ENCODE peak calls at places on chromosomes 3 and 15, in five cellular contexts. One of them, this sample, is unnamed.

GRCh38 chr3:38276917-38277630 is 5.0 kb upstream of the SLC22A14 start:
- DNase-seq in HepG2: no peak
- DNase-seq in NT2/D1: no peak
- DNase-seq in GM12878: no peak
- DNase-seq in H1: no peak
- DNase-seq in this sample: no peak

GRCh38 chr3:12468276-12468675 is 16.0 kb upstream of the TSEN2 start:
- DNase-seq in NT2/D1: no peak
- DNase-seq in HepG2: no peak
- DNase-seq in H1: no peak
- DNase-seq in GM12878: no peak
- DNase-seq in this sample: no peak

GRCh38 chr3:126026277-126026751 is 57.3 kb downstream of the ROPN1B start:
- DNase-seq in GM12878: no peak
- DNase-seq in HepG2: no peak
- DNase-seq in NT2/D1: no peak
- DNase-seq in H1: no peak
- DNase-seq in this sample: no peak

GRCh38 chr3:29144807-29145206 is 136.1 kb upstream of the RBMS3 start:
- DNase-seq in GM12878: no peak
- DNase-seq in NT2/D1: no peak
- DNase-seq in H1: no peak
- DNase-seq in HepG2: no peak
- DNase-seq in this sample: no peak

GRCh38 chr15:74207652-74208440 is 5.3 kb upstream of the STRA6 start:
- DNase-seq in GM12878: no peak
- DNase-seq in HepG2: no peak
- DNase-seq in H1: no peak
- DNase-seq in NT2/D1: no peak
- DNase-seq in this sample: no peak

GRCh38 chr3:169404491-169404890 is 259.0 kb downstream of the MECOM start:
- DNase-seq in NT2/D1: no peak
- DNase-seq in GM12878: no peak
- DNase-seq in HepG2: no peak
- DNase-seq in H1: no peak
- DNase-seq in this sample: no peak

GRCh38 chr3:72127843-72128242 is 342.9 kb upstream of the PROK2 start:
- DNase-seq in GM12878: no peak
- DNase-seq in HepG2: no peak
- DNase-seq in NT2/D1: no peak
- DNase-seq in H1: no peak
- DNase-seq in this sample: no peak

GRCh38 chr3:62968128-62968527 is 92.9 kb upstream of the CADPS start:
- DNase-seq in NT2/D1: no peak
- DNase-seq in GM12878: no peak
- DNase-seq in H1: no peak
- DNase-seq in HepG2: no peak
- DNase-seq in this sample: no peak

GRCh38 chr3:38581774-38582173 is 67.7 kb downstream of the SCN5A start:
- DNase-seq in NT2/D1: no peak
- DNase-seq in GM12878: no peak
- DNase-seq in H1: no peak
- DNase-seq in HepG2: no peak
- DNase-seq in this sample: no peak

GRCh38 chr15:99230867-99231266 is 18.5 kb downstream of the TTC23 start:
- DNase-seq in H1: no peak
- DNase-seq in GM12878: no peak
- DNase-seq in HepG2: no peak
- DNase-seq in NT2/D1: no peak
- DNase-seq in this sample: no peak

GRCh38 chr3:174387736-174388135 is 471.4 kb upstream of the NAALADL2 start:
- DNase-seq in H1: no peak
- DNase-seq in NT2/D1: no peak
- DNase-seq in HepG2: no peak
- DNase-seq in GM12878: no peak
- DNase-seq in this sample: no peak

GRCh38 chr3:59821274-59821673 is 771.4 kb upstream of the CFAP20DC start:
- DNase-seq in NT2/D1: no peak
- DNase-seq in HepG2: no peak
- DNase-seq in H1: no peak
- DNase-seq in GM12878: no peak
- DNase-seq in this sample: no peak

GRCh38 chr15:95887666-95888480 is 442.6 kb upstream of the NR2F2 start:
- DNase-seq in HepG2: no peak
- DNase-seq in NT2/D1: no peak
- DNase-seq in GM12878: no peak
- DNase-seq in H1: no peak
- DNase-seq in this sample: no peak

GRCh38 chr3:100776736-100777135 is 67.4 kb downstream of the TFG start:
- DNase-seq in HepG2: no peak
- DNase-seq in NT2/D1: no peak
- DNase-seq in GM12878: no peak
- DNase-seq in H1: no peak
- DNase-seq in this sample: no peak

GRCh38 chr3:65961128-65961527 is 77.6 kb downstream of the MAGI1 start:
- DNase-seq in GM12878: no peak
- DNase-seq in HepG2: no peak
- DNase-seq in H1: no peak
- DNase-seq in NT2/D1: no peak
- DNase-seq in this sample: no peak

GRCh38 chr3:124322966-124323365 is 331.0 kb upstream of the ROPN1 start:
- DNase-seq in HepG2: no peak
- DNase-seq in H1: no peak
- DNase-seq in GM12878: no peak
- DNase-seq in NT2/D1: no peak
- DNase-seq in this sample: no peak

GRCh38 chr15:40367038-40367672 is 9.1 kb downstream of the DISP2 start:
- DNase-seq in GM12878: no peak
- DNase-seq in H1: no peak
- DNase-seq in HepG2: no peak
- DNase-seq in NT2/D1: no peak
- DNase-seq in this sample: no peak

GRCh38 chr3:142964150-142964498 is 650 bp upstream of the PAQR9 start:
- DNase-seq in H1: no peak
- DNase-seq in HepG2: no peak
- DNase-seq in GM12878: no peak
- DNase-seq in NT2/D1: no peak
- DNase-seq in this sample: no peak

GRCh38 chr3:162014284-162014683 is 517.7 kb downstream of the OTOL1 start:
- DNase-seq in NT2/D1: no peak
- DNase-seq in HepG2: no peak
- DNase-seq in GM12878: no peak
- DNase-seq in H1: no peak
- DNase-seq in this sample: no peak

GRCh38 chr15:85604194-85604593 is 190.5 kb downstream of the KLHL25 start:
- DNase-seq in NT2/D1: no peak
- DNase-seq in HepG2: no peak
- DNase-seq in H1: no peak
- DNase-seq in GM12878: no peak
- DNase-seq in this sample: no peak

GRCh38 chr3:124034016-124034808 is 42.3 kb upstream of the ROPN1 start:
- DNase-seq in H1: no peak
- DNase-seq in NT2/D1: no peak
- DNase-seq in HepG2: no peak
- DNase-seq in GM12878: no peak
- DNase-seq in this sample: peak

GRCh38 chr3:155745795-155746550 is 1.1 kb upstream of the PLCH1 start:
- DNase-seq in HepG2: peak
- DNase-seq in H1: peak
- DNase-seq in GM12878: no peak
- DNase-seq in NT2/D1: no peak
- DNase-seq in this sample: peak

GRCh38 chr15:68417897-68418296 is 14.1 kb downstream of the ITGA11 start:
- DNase-seq in H1: no peak
- DNase-seq in HepG2: no peak
- DNase-seq in GM12878: no peak
- DNase-seq in NT2/D1: no peak
- DNase-seq in this sample: no peak

GRCh38 chr3:12585970-12586369 is 29.1 kb downstream of the MKRN2 start:
- DNase-seq in NT2/D1: no peak
- DNase-seq in H1: no peak
- DNase-seq in HepG2: no peak
- DNase-seq in GM12878: peak
- DNase-seq in this sample: no peak

GRCh38 chr3:131053021-131053420 is 26.3 kb downstream of the NEK11 start:
- DNase-seq in NT2/D1: no peak
- DNase-seq in HepG2: no peak
- DNase-seq in H1: no peak
- DNase-seq in GM12878: no peak
- DNase-seq in this sample: no peak

GRCh38 chr3:132629928-132630327 is 29.7 kb downstream of the ACAD11 start:
- DNase-seq in H1: no peak
- DNase-seq in NT2/D1: no peak
- DNase-seq in GM12878: no peak
- DNase-seq in HepG2: no peak
- DNase-seq in this sample: no peak

GRCh38 chr15:67174864-67175573 is 79.4 kb downstream of the AAGAB start:
- DNase-seq in NT2/D1: no peak
- DNase-seq in H1: no peak
- DNase-seq in HepG2: no peak
- DNase-seq in GM12878: no peak
- DNase-seq in this sample: no peak

GRCh38 chr15:40844543-40844981 is 714 bp downstream of the SPINT1 start:
- DNase-seq in H1: no peak
- DNase-seq in HepG2: no peak
- DNase-seq in GM12878: no peak
- DNase-seq in NT2/D1: no peak
- DNase-seq in this sample: no peak

GRCh38 chr3:191529992-191530391 is 69.0 kb downstream of the PYDC2 start:
- DNase-seq in HepG2: no peak
- DNase-seq in GM12878: no peak
- DNase-seq in NT2/D1: no peak
- DNase-seq in H1: no peak
- DNase-seq in this sample: no peak

GRCh38 chr3:6182909-6183308 is 678.0 kb upstream of the GRM7 start:
- DNase-seq in H1: no peak
- DNase-seq in HepG2: no peak
- DNase-seq in GM12878: no peak
- DNase-seq in NT2/D1: no peak
- DNase-seq in this sample: no peak

GRCh38 chr3:6179761-6180160 is 681.2 kb upstream of the GRM7 start:
- DNase-seq in GM12878: no peak
- DNase-seq in HepG2: no peak
- DNase-seq in H1: no peak
- DNase-seq in NT2/D1: no peak
- DNase-seq in this sample: no peak

GRCh38 chr3:6177417-6177816 is 683.5 kb upstream of the GRM7 start:
- DNase-seq in GM12878: no peak
- DNase-seq in HepG2: no peak
- DNase-seq in NT2/D1: no peak
- DNase-seq in H1: no peak
- DNase-seq in this sample: no peak

DNA sequence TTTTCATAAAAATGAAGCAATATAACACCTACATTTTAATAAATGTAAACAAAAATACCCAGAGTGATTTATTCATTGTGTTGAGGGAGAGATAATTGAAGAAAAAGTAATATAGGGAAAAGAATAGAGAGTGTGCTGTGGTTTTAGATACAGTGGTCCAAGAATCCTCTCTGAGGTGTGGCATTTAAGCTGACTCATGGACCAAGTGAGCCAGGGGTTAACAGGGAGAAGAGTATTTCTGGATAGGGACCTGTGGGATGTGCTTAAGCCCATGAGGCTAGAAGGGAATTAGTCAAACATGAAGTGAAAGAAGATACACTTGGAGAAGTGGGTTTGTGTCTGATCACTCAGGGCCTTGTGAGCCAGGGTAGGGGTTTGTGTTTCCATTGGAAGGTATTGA is 680.7 kb upstream of the GRM7 start:
- DNase-seq in NT2/D1: no peak
- DNase-seq in HepG2: no peak
- DNase-seq in GM12878: no peak
- DNase-seq in H1: no peak
- DNase-seq in this sample: no peak
- TF ChIP-seq SUZ12 in NT2/D1: no peak
- TF ChIP-seq SUZ12 in HepG2: no peak
- TF ChIP-seq SUZ12 in GM12878: no peak
- TF ChIP-seq SUZ12 in H1: no peak
- TF ChIP-seq SUZ12 in this sample: no peak

GRCh38 chr3:34001990-34002389 is 203.6 kb downstream of the PDCD6IP start:
- DNase-seq in NT2/D1: no peak
- DNase-seq in GM12878: no peak
- DNase-seq in HepG2: no peak
- DNase-seq in H1: no peak
- DNase-seq in this sample: no peak
- TF ChIP-seq SUZ12 in NT2/D1: no peak
- TF ChIP-seq SUZ12 in GM12878: no peak
- TF ChIP-seq SUZ12 in HepG2: no peak
- TF ChIP-seq SUZ12 in H1: no peak
- TF ChIP-seq SUZ12 in this sample: no peak

GRCh38 chr3:70110066-70110465 is 110.5 kb downstream of the SAMMSON start:
- DNase-seq in GM12878: no peak
- DNase-seq in NT2/D1: no peak
- DNase-seq in HepG2: no peak
- DNase-seq in H1: no peak
- DNase-seq in this sample: no peak

GRCh38 chr3:70108072-70108471 is 108.5 kb downstream of the SAMMSON start:
- DNase-seq in H1: peak
- DNase-seq in GM12878: no peak
- DNase-seq in NT2/D1: peak
- DNase-seq in HepG2: peak
- DNase-seq in this sample: peak

GRCh38 chr3:70111381-70111780 is 111.8 kb downstream of the SAMMSON start:
- DNase-seq in NT2/D1: no peak
- DNase-seq in HepG2: no peak
- DNase-seq in GM12878: no peak
- DNase-seq in H1: no peak
- DNase-seq in this sample: no peak

GRCh38 chr3:70108546-70108945 is 109.0 kb downstream of the SAMMSON start:
- DNase-seq in GM12878: no peak
- DNase-seq in H1: no peak
- DNase-seq in NT2/D1: no peak
- DNase-seq in HepG2: no peak
- DNase-seq in this sample: no peak
- TF ChIP-seq SUZ12 in GM12878: no peak
- TF ChIP-seq SUZ12 in H1: no peak
- TF ChIP-seq SUZ12 in NT2/D1: no peak
- TF ChIP-seq SUZ12 in HepG2: no peak
- TF ChIP-seq SUZ12 in this sample: no peak

DNA sequence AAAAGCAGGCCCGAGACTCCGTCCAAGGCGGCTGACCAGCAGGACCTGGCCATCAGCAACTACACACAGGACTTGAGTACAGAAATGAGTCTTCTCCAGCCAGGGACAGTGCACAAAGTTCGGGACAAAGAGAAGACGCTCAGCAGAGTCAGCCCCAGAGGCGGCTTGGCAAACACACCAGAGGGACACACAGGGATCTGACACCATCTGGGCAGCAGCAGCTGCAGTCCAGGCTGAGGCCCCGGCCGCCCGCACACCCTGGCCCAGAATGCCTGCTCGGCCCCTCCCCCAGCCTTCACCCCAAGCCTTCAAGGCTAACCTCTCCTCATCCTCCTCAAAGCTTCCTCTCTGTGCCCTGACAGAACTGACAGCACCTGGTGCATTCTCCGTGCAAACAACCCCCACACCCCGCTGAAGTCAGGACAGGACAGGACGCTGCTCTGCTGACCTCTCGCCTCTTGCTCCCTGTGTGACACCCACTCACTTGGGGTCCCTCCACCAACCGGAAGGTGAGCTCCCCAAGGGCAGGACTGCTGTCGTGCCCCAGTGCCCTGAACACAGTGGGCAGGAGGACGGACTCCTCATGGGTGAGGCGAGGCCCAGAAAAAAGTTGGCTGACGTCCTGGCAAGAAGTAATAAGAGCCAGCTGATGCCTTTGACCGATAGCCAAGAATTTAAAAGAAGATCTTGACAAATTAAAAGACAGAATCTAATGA is 61.0 kb downstream of the XXYLT1 start:
- DNase-seq in NT2/D1: no peak
- DNase-seq in HepG2: no peak
- DNase-seq in GM12878: no peak
- DNase-seq in H1: no peak
- DNase-seq in this sample: no peak
- TF ChIP-seq SUZ12 in NT2/D1: no peak
- TF ChIP-seq SUZ12 in HepG2: no peak
- TF ChIP-seq SUZ12 in GM12878: no peak
- TF ChIP-seq SUZ12 in H1: no peak
- TF ChIP-seq SUZ12 in this sample: no peak